ENCODE peak calls at places on chromosomes 12 and 14, in eight cellular contexts. G, D, Q, S, V, X, O and W are unnamed samples.

GRCh38 chr12:118237053-118237665 is 101.2 kb downstream of the PEBP1 start:
- DNase-seq in G (no peak), D (no peak), Q (no peak), S (no peak), V (no peak), X (no peak), O (no peak), W (no peak)

GRCh38 chr12:124917135-124917840 is 2.8 kb upstream of the UBC start:
- DNase-seq in G (peak), D (peak), Q (peak), S (peak), V (peak), X (peak), O (peak), W (peak)

GRCh38 chr12:121933522-121934317 is 15.3 kb downstream of the CFAP251 start:
- DNase-seq in G (peak), D (no peak), Q (no peak), S (no peak), V (peak), X (no peak), O (no peak), W (peak)

GRCh38 chr12:28998662-28999120 is 150.4 kb upstream of the FAR2 start:
- DNase-seq in G (peak), D (no peak), Q (peak), S (no peak), V (peak), X (no peak), O (no peak), W (peak)

GRCh38 chr12:107344035-107344808 is 250.9 kb upstream of the CRY1 start:
- DNase-seq in G (peak), D (no peak), Q (peak), S (no peak), V (no peak), X (no peak), O (no peak), W (peak)

GRCh38 chr14:61565181-61565580 is 130.1 kb upstream of the HIF1A start:
- DNase-seq in G (no peak), D (no peak), Q (no peak), S (no peak), V (no peak), X (no peak), O (no peak), W (no peak)

GRCh38 chr14:101017209-101017608 is 113.7 kb upstream of the RTL1 start:
- DNase-seq in G (peak), D (no peak), Q (no peak), S (peak), V (no peak), X (no peak), O (no peak), W (peak)

GRCh38 chr14:68607081-68607851 is 185.6 kb downstream of the ZFP36L1 start:
- DNase-seq in G (no peak), D (peak), Q (no peak), S (no peak), V (peak), X (no peak), O (peak), W (no peak)

GRCh38 chr14:79861111-79861510 is 350.2 kb downstream of the DIO2 start:
- DNase-seq in G (no peak), D (no peak), Q (no peak), S (no peak), V (peak), X (no peak), O (no peak), W (no peak)

GRCh38 chr14:21026251-21026987 is 1.6 kb upstream of the NDRG2 start:
- DNase-seq in G (no peak), D (no peak), Q (no peak), S (peak), V (peak), X (peak), O (peak), W (no peak)

GRCh38 chr12:52010152-52010622 is 3.4 kb downstream of the TAMALIN start:
- DNase-seq in G (peak), D (peak), Q (no peak), S (peak), V (peak), X (peak), O (peak), W (peak)

GRCh38 chr12:131639270-131639940 is 71.5 kb upstream of the SFSWAP start:
- DNase-seq in G (no peak), D (no peak), Q (no peak), S (no peak), V (no peak), X (no peak), O (peak), W (no peak)

GRCh38 chr12:96210376-96211055 is 16.3 kb downstream of the ELK3 start:
- DNase-seq in G (no peak), D (no peak), Q (no peak), S (peak), V (no peak), X (no peak), O (no peak), W (no peak)

GRCh38 chr12:14979468-14979867 is 6.6 kb downstream of the PDE6H start:
- DNase-seq in G (no peak), D (no peak), Q (no peak), S (no peak), V (no peak), X (no peak), O (no peak), W (no peak)

GRCh38 chr12:57370696-57371095 is 60.1 kb downstream of the R3HDM2 start:
- DNase-seq in G (no peak), D (no peak), Q (no peak), S (no peak), V (no peak), X (no peak), O (peak), W (no peak)

GRCh38 chr12:104207416-104207941 is 8.1 kb upstream of the TXNRD1 start:
- DNase-seq in G (no peak), D (no peak), Q (no peak), S (no peak), V (no peak), X (no peak), O (no peak), W (no peak)

GRCh38 chr12:9361879-9362326 is 153.7 kb upstream of the PZP start:
- DNase-seq in G (no peak), D (no peak), Q (no peak), S (no peak), V (no peak), X (no peak), O (no peak), W (no peak)

GRCh38 chr14:93536945-93537344 is 106.2 kb downstream of the UNC79 start:
- DNase-seq in G (no peak), D (no peak), Q (no peak), S (no peak), V (peak), X (no peak), O (no peak), W (no peak)

GRCh38 chr12:93378373-93379310 is 917 bp downstream of the NUDT4 start:
- DNase-seq in G (peak), D (peak), Q (peak), S (no peak), V (peak), X (no peak), O (peak), W (peak)

GRCh38 chr12:24898606-24899005 is 50.3 kb downstream of the BCAT1 start:
- DNase-seq in G (peak), D (no peak), Q (no peak), S (no peak), V (no peak), X (no peak), O (no peak), W (no peak)

GRCh38 chr14:100715332-100715731 is 11.4 kb upstream of the DLK1 start:
- DNase-seq in G (no peak), D (no peak), Q (no peak), S (no peak), V (no peak), X (no peak), O (no peak), W (no peak)

GRCh38 chr12:108793756-108794441 is 62.6 kb upstream of the CORO1C start:
- DNase-seq in G (no peak), D (peak), Q (no peak), S (no peak), V (no peak), X (no peak), O (no peak), W (no peak)

GRCh38 chr12:4134833-4135597 is 138.5 kb upstream of the CCND2 start:
- DNase-seq in G (no peak), D (no peak), Q (no peak), S (no peak), V (peak), X (no peak), O (no peak), W (no peak)

GRCh38 chr14:55000381-55000780 is 26.5 kb downstream of the WDHD1 start:
- DNase-seq in G (peak), D (no peak), Q (no peak), S (no peak), V (no peak), X (no peak), O (no peak), W (peak)

GRCh38 chr12:107223816-107224215 is 130.5 kb upstream of the CRY1 start:
- DNase-seq in G (no peak), D (no peak), Q (no peak), S (no peak), V (no peak), X (no peak), O (peak), W (peak)

GRCh38 chr14:102474934-102475333 is 34.6 kb downstream of the ANKRD9 start:
- DNase-seq in G (no peak), D (peak), Q (no peak), S (no peak), V (no peak), X (peak), O (peak), W (peak)

GRCh38 chr12:19411234-19412221 is 27.8 kb upstream of the AEBP2 start:
- DNase-seq in G (no peak), D (no peak), Q (no peak), S (no peak), V (peak), X (no peak), O (peak), W (peak)

GRCh38 chr12:19410211-19410610 is 29.1 kb upstream of the AEBP2 start:
- DNase-seq in G (no peak), D (no peak), Q (no peak), S (no peak), V (peak), X (no peak), O (no peak), W (peak)

GRCh38 chr12:19410639-19411184 is 28.6 kb upstream of the AEBP2 start:
- DNase-seq in G (no peak), D (no peak), Q (no peak), S (no peak), V (peak), X (no peak), O (no peak), W (no peak)

GRCh38 chr12:19415563-19415962 is 23.7 kb upstream of the AEBP2 start:
- DNase-seq in G (no peak), D (no peak), Q (no peak), S (no peak), V (no peak), X (no peak), O (peak), W (no peak)

DNA sequence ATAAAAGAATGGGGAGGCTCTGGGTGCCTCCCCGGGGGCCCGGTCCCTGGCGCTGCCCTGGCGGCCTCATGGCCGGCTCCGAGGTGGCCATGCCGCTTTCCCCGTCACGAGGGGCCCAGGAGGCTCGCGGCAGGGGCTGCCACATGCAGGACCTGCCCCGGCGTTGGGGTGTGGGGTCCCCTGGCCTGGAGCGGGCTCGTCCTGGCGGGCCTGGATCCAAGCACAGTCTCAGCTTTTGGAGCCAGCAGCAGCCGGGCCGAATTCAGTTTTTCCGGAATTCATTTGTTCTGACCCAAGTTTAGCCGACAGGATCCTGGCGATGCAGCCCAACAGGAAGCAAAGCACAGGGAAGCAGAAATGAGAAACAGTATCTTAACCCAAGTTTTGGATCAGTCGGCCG is 26.4 kb upstream of the AEBP2 start:
- DNase-seq in G (no peak), D (no peak), Q (no peak), S (no peak), V (no peak), X (no peak), O (peak), W (no peak)
- H3K27ac ChIP-seq in G (no peak), D (no peak), Q (no peak), S (peak), V (no peak), X (no peak), O (no peak), W (no peak)

GRCh38 chr14:53715390-53715730 is 241.3 kb downstream of the BMP4 start:
- DNase-seq in G (peak), D (no peak), Q (peak), S (no peak), V (no peak), X (no peak), O (no peak), W (peak)
- H3K27ac ChIP-seq in G (no peak), D (peak), Q (no peak), S (no peak), V (no peak), X (no peak), O (no peak), W (no peak)

DNA sequence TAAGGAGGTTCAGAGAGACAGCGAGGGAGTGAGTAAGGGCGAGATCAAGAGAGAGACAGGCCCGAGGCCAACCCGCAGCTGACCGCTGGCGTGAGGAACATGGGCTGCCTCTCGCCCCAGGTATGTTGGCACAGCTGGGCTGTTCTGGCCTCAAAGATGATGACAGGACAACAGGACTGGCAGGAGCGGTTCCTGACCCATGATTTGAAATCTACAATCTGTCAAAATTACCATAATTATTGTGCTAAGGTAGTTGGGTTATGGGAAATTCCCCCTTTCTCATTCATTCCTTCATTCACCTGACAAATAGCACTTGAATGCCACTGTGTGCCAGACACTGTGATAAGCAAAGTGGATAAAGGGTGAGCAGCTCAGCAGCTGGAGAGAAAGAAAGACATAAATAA is 5.1 kb upstream of the ENDOU start:
- DNase-seq in G (no peak), D (no peak), Q (peak), S (no peak), V (no peak), X (no peak), O (peak), W (no peak)
- H3K27ac ChIP-seq in G (no peak), D (no peak), Q (no peak), S (peak), V (no peak), X (no peak), O (peak), W (no peak)

DNA sequence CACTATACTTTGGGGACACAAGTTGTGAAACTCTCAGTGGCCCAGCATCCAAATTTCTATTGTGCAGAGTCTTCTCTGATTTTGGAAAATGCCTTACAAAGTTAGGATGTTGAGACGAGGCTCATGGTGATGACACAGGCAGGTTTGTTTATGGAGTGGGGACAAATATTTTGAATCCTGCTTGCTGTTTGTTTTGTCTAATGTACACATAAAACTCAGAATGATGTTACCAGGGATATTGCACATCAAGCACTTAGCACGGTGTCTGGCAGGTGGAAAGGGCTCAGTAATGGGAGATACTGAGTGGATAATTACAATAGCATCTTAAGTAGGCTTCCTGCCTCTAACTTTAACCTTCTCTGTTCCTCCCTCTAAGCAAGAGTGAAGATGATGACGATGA is 628.9 kb upstream of the TBX3 start:
- DNase-seq in G (no peak), D (no peak), Q (no peak), S (no peak), V (no peak), X (no peak), O (no peak), W (no peak)
- H3K27ac ChIP-seq in G (no peak), D (no peak), Q (no peak), S (peak), V (no peak), X (no peak), O (no peak), W (no peak)